ENCODE peak calls at places on chromosomes 1 and 21, in seven cellular contexts. V is HepG2, N is HCT116, I is GM12878, A is H1, D is K562, T is SK-N-SH. G is an unnamed sample.

GRCh38 chr21:42299324-42300044 is 15.7 kb downstream of the TFF3 start:
- DNase-seq in T (no peak), N (no peak), D (no peak), V (no peak), A (no peak), I (no peak), G (no peak)

GRCh38 chr1:232594018-232594502 is 35.9 kb downstream of the SIPA1L2 start:
- DNase-seq in I (no peak), D (no peak), T (no peak), A (no peak), V (no peak), N (no peak), G (no peak)

GRCh38 chr1:117044217-117044616 is 15.9 kb upstream of the TTF2 start:
- DNase-seq in V (no peak), D (no peak), A (no peak), I (no peak), T (no peak), N (no peak), G (no peak)

GRCh38 chr1:206691604-206692003 is 6.9 kb downstream of the MAPKAPK2 start:
- DNase-seq in V (peak), D (no peak), N (no peak), T (no peak), I (no peak), A (no peak), G (no peak)

GRCh38 chr1:190022709-190023108 is 455.0 kb downstream of the BRINP3 start:
- DNase-seq in D (no peak), A (no peak), I (no peak), V (no peak), T (no peak), N (peak), G (peak)

GRCh38 chr1:81446006-81446669 is 354.6 kb upstream of the ADGRL2 start:
- DNase-seq in V (no peak), I (no peak), N (no peak), D (no peak), T (no peak), A (no peak), G (no peak)

GRCh38 chr1:6172549-6172948 is 7.6 kb downstream of the CHD5 start:
- DNase-seq in V (peak), D (no peak), T (peak), I (no peak), N (no peak), A (no peak), G (no peak)

GRCh38 chr1:22592919-22593790 is 29.9 kb downstream of the EPHA8 start:
- DNase-seq in T (no peak), I (no peak), N (peak), V (no peak), A (no peak), D (no peak), G (no peak)

GRCh38 chr1:8090241-8090702 is 64.2 kb upstream of the ERRFI1 start:
- DNase-seq in I (no peak), T (no peak), N (no peak), V (no peak), A (no peak), D (no peak), G (no peak)

GRCh38 chr1:170041423-170042207 is 32.9 kb downstream of the KIFAP3 start:
- DNase-seq in V (no peak), I (no peak), A (no peak), N (no peak), D (peak), T (no peak), G (no peak)

GRCh38 chr1:2083666-2084065 is 33.5 kb downstream of the PRKCZ start:
- DNase-seq in V (no peak), I (no peak), T (no peak), N (no peak), A (no peak), D (no peak), G (no peak)

GRCh38 chr1:115450641-115451040 is 112.6 kb upstream of the NGF start:
- DNase-seq in V (no peak), T (no peak), N (no peak), A (no peak), I (no peak), D (no peak), G (no peak)

GRCh38 chr1:225962440-225962975 is 21.5 kb upstream of the LEFTY2 start:
- DNase-seq in I (no peak), A (no peak), N (no peak), V (peak), T (peak), D (peak), G (no peak)

GRCh38 chr1:94743866-94744265 is 76.3 kb upstream of the SLC44A3 start:
- DNase-seq in V (no peak), T (no peak), A (no peak), I (no peak), D (no peak), N (no peak), G (no peak)

GRCh38 chr1:184673305-184673704 is 81.4 kb downstream of the EDEM3 start:
- DNase-seq in N (no peak), I (no peak), T (no peak), V (no peak), A (no peak), D (no peak), G (no peak)

GRCh38 chr1:172497230-172497629 is 35.7 kb upstream of the SUCO start:
- DNase-seq in A (peak), T (peak), I (no peak), V (peak), N (no peak), D (no peak), G (no peak)

GRCh38 chr1:72283204-72284083 is 1.1 kb upstream of the NEGR1 start:
- DNase-seq in V (no peak), N (no peak), D (no peak), A (no peak), T (peak), I (no peak), G (peak)

GRCh38 chr1:223363856-223364684 is at the start of gene SUSD4:
- DNase-seq in V (no peak), D (peak), N (no peak), T (peak), I (no peak), A (no peak), G (no peak)

GRCh38 chr21:38914531-38915385 is 109.0 kb downstream of the ETS2 start:
- DNase-seq in D (no peak), N (peak), V (peak), I (no peak), A (no peak), T (no peak), G (no peak)

GRCh38 chr1:93177991-93178390 is 2.2 kb downstream of the TMED5 start:
- DNase-seq in V (no peak), N (no peak), D (peak), A (no peak), I (no peak), T (no peak), G (no peak)

GRCh38 chr1:56585985-56586384 is 6.6 kb upstream of the PLPP3 start:
- DNase-seq in N (no peak), I (no peak), T (no peak), D (no peak), V (no peak), A (no peak), G (no peak)

GRCh38 chr1:56591909-56592308 is 12.5 kb upstream of the PLPP3 start:
- DNase-seq in N (no peak), V (no peak), D (no peak), T (peak), I (no peak), A (no peak), G (no peak)

GRCh38 chr1:56586502-56586901 is 7.1 kb upstream of the PLPP3 start:
- DNase-seq in V (peak), D (no peak), A (no peak), I (no peak), T (no peak), N (no peak), G (no peak)

GRCh38 chr1:56589369-56589768 is 10.0 kb upstream of the PLPP3 start:
- DNase-seq in D (no peak), I (no peak), T (no peak), N (no peak), A (no peak), V (no peak), G (no peak)

DNA sequence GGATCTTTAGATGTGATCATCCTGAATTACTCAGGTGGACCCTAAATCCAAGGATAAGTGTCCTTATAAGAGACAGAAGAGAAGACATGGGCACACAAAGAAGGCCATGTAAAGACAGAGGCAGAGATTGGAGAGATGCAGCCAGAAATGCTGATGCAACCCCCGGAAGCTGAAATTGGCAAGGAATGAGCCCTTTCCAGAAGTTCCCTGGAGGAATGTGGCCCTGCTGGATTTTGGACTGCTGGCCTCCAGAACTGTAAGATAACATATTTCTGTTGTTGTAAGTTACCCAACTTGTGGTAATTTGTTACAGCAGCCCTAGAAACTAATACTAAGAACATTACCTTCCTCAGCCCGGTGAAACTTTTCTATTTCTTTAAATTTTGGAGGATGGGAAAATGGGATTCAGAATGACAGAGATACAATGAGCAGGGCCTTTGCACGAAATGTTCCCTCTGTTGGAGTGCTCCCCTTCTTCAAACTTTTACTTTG is 11.2 kb upstream of the PLPP3 start:
- DNase-seq in I (no peak), T (no peak), N (no peak), D (no peak), V (peak), A (no peak), G (no peak)
- TF ChIP-seq SIN3A in I (no peak), T (no peak), N (no peak), D (no peak), V (no peak), A (no peak), G (no peak)

DNA sequence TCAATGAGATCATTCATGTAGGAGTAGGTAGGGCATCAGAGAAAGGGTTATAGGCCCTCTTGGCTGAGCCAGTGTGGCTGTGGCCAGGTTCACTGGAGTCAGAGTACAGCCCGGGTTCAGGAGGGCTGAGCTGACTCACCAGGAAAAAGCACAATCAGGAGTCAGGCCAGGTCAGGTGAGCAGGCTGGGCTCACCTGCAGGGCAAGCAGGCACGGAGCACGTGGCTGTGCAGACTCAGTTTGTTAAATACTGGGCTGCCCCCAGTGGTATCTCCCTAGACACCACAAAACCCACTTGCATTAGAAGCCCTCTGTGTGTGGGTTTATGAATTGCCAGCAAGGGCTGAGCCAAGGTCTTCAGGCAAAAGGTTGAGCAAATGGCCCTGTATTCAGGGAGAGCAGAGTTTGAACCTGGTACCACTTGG is 122.1 kb upstream of the SERBP1 start:
- DNase-seq in A (no peak), T (no peak), N (no peak), V (peak), D (no peak), I (no peak), G (no peak)
- TF ChIP-seq CTCF in A (no peak), T (no peak), N (peak), V (peak), D (peak), I (no peak), G (no peak)

DNA sequence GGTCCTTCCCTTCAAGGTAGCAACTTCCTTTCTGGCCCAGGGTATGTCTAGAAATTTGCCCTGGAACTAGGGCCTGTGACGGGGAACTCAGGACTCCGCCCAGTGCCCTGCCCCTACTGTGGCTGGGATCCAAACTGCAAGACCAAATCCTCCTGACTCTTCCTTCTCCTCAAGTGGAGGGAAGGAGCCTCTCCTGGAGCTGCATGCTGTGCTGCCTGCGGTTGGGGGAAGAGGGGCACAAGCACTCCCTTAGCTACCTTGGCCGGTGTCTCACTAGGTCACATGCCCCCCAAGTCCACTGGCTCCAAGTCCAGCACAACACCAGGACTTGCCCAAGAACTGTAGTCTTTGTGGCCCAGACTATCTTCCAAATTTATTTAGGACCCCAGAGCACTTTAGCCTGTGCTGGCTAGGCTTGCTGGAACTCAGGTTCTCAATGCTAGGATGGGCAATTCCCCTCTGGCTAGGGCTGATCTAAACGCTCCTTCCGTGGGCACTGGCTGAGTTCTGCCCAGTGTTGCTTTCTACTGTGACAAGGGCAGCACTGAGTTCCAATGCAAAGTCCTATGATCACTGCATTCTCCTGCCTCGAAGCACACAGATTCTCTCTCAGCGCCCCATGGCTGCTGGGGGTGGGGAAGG is 12.2 kb downstream of the ADSS2 start:
- DNase-seq in V (no peak), T (no peak), N (no peak), I (no peak), A (no peak), D (peak), G (no peak)
- TF ChIP-seq SIN3A in V (no peak), T (no peak), N (no peak), I (no peak), A (no peak), D (no peak), G (no peak)

GRCh38 chr1:14415396-14415795 is 183.1 kb upstream of the KAZN start:
- DNase-seq in I (no peak), A (no peak), T (peak), N (no peak), V (no peak), D (peak), G (no peak)
- TF ChIP-seq CTCF in I (peak), A (peak), T (no peak), N (no peak), V (peak), D (peak), G (peak)

GRCh38 chr1:203425668-203425999 is 50.0 kb upstream of the PRELP start:
- DNase-seq in T (no peak), D (no peak), A (no peak), V (no peak), N (no peak), I (no peak), G (no peak)
- TF ChIP-seq SIN3A in T (no peak), D (no peak), A (no peak), V (no peak), N (no peak), I (no peak), G (no peak)

DNA sequence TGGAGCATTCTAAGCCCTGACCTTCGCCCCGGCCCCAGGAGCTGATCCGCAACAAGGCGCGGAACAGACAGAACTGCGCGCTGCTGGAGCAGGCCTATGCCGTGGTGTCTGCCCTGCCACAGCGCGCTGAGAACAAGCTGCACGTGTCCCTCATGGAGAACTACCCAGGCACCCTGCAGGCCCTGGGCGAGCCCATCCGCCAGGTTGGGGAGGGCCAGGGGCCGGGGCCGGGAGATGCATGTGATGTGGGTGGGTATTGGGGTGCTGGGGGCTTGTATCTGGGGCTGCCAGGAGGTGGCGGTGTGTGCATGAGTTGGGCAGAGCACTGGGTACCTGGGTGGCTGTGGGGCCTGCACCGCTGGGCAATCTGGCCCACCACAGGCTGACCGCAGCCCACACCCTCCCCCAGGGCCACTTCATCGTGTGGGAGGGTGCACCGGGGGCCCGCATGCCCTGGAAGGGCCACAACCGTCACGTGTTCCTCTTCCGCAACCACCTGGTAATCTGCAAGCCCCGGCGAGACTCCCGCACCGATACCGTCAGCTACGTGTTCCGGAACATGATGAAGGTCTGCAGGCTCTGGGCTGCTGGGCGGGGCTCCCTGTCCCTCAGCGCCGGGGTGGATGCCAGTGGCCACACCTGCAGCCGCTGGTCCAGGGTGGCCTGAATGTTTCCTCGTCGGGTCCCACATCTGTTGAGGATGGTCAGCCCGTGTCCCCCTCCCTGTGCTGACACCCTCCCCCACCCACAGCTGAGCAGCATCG is 65.8 kb downstream of the TRIM11 start:
- DNase-seq in A (peak), D (peak), V (no peak), N (no peak), I (no peak), T (peak), G (no peak)
- TF ChIP-seq CTCF in A (no peak), D (peak), V (peak), N (peak), I (peak), T (peak), G (peak)

DNA sequence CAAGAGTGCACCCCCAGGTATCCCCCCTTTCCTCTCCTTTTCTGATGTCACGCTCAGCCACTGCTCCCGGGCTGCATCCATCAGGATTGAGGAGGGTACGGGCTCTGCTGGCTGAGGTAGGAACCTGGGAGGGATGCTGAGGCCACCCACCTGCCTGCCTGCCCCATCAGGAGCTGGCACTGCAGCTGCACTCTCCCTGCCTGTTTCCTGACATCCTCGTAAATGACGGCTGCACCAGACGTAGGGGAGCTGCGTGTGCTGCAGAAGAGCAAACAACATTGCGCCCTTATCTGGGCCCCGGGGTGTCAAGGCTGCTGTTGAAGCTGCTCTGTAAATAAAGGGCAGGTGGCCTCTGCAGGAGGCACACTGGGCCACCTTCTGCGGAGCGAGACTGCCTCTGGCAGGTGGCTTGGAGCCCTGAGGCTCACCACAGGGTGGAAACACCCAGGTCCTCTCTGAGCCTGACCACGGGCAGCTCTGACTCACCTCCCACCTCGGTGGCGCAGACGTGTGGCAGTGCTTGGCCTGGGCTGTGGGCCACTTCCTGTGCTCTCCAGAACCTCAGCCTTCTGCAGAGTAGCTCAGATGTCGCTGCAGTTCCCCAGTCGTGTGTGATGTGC is 30.9 kb downstream of the SNAP47 start:
- DNase-seq in I (no peak), A (no peak), N (no peak), V (no peak), T (no peak), D (no peak), G (no peak)
- TF ChIP-seq SIN3A in I (no peak), A (no peak), N (no peak), V (no peak), T (no peak), D (no peak), G (peak)

GRCh38 chr1:155261888-155262673 is at the start of gene SCAMP3:
- DNase-seq in T (peak), N (peak), A (peak), D (peak), V (peak), I (peak), G (peak)

GRCh38 chr1:155260276-155260675 is 1.9 kb downstream of the SCAMP3 start:
- DNase-seq in D (no peak), I (no peak), A (no peak), N (no peak), V (no peak), T (no peak), G (no peak)

GRCh38 chr1:155263067-155263466 is 907 bp upstream of the SCAMP3 start:
- DNase-seq in D (no peak), N (no peak), T (no peak), V (no peak), I (no peak), A (no peak), G (no peak)

GRCh38 chr1:155256101-155256852 is 994 bp upstream of the ENTREP3 start:
- DNase-seq in A (no peak), D (no peak), T (no peak), N (no peak), V (no peak), I (no peak), G (no peak)

GRCh38 chr1:155261401-155261887 is 716 bp downstream of the SCAMP3 start:
- DNase-seq in D (no peak), V (no peak), I (no peak), N (no peak), T (peak), A (no peak), G (no peak)
- TF ChIP-seq CTCF in D (no peak), V (no peak), I (no peak), N (no peak), T (peak), A (no peak), G (no peak)

DNA sequence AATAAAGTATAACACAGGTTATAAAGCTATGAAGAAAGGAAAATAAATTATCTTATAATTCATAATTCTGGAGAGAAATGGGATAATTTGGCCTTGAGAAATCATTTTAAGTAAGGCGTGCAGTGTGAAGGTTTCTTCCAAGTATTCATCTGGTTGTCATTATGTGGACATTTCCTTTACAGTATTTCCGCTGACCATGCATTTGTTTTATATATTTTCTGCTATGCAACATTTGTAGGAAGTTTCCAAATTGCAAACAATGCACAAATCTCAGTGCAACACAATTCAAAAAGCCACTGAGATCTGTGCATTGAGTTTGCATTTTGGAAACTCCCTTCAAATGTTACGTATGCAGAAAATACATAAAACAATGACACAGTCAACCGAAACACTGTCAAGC is 17.8 kb downstream of the ZNF670 start:
- DNase-seq in A (no peak), D (no peak), V (no peak), T (no peak), N (no peak), I (no peak), G (no peak)
- TF ChIP-seq SIN3A in A (no peak), D (no peak), V (no peak), T (no peak), N (no peak), I (no peak), G (no peak)

G was measured in Panc1.